ENCODE peak calls at places on chromosomes 16 and 17, in ten cellular contexts. O, N, V, I, H, D, G, B, J and A are unnamed samples.

GRCh38 chr16:49492090-49492801 is 118.6 kb downstream of the C16orf78 start:
- DNase-seq in O (peak; percentile 12), N (no peak), V (peak; percentile 87), I (peak; percentile 45), H (no peak), D (no peak), G (no peak), B (peak; percentile 92), J (peak; percentile 64), A (peak; percentile 37)

GRCh38 chr17:52106638-52107261 is 51.8 kb downstream of the CA10 start:
- DNase-seq in O (peak; percentile 55), N (no peak), V (peak; percentile 46), I (peak; percentile 18), H (no peak), D (peak; percentile 50), G (peak; percentile 16), B (peak; percentile 86), J (peak; percentile 65), A (peak; percentile 53)

GRCh38 chr17:15349119-15349518 is 7.7 kb upstream of the TEKT3 start:
- DNase-seq in O (no peak), N (no peak), V (no peak), I (no peak), H (no peak), D (no peak), G (no peak), B (no peak), J (no peak), A (no peak)

GRCh38 chr17:56023851-56024250 is 129.4 kb upstream of the ANKFN1 start:
- DNase-seq in O (no peak), N (no peak), V (no peak), I (no peak), H (no peak), D (no peak), G (no peak), B (no peak), J (no peak), A (peak; percentile 27)

GRCh38 chr17:66580178-66580577 is 254.7 kb upstream of the CACNG5 start:
- DNase-seq in O (peak; percentile 40), N (no peak), V (no peak), I (no peak), H (no peak), D (no peak), G (no peak), B (peak; percentile 71), J (no peak), A (no peak)

GRCh38 chr17:44304651-44305050 is 3.8 kb upstream of the RUNDC3A start:
- DNase-seq in O (no peak), N (no peak), V (no peak), I (no peak), H (no peak), D (peak; percentile 36), G (no peak), B (no peak), J (no peak), A (no peak)

GRCh38 chr17:28402224-28402630 is 3.8 kb downstream of the SLC46A1 start:
- DNase-seq in O (no peak), N (no peak), V (no peak), I (no peak), H (no peak), D (no peak), G (no peak), B (peak; percentile 92), J (no peak), A (no peak)

GRCh38 chr17:74194682-74195081 is 8.8 kb upstream of the RPL38 start:
- DNase-seq in O (no peak), N (no peak), V (no peak), I (no peak), H (no peak), D (no peak), G (no peak), B (peak; percentile 38), J (no peak), A (no peak)

GRCh38 chr16:6573577-6573976 is 759.1 kb upstream of the RBFOX1 start:
- DNase-seq in O (no peak), N (no peak), V (no peak), I (no peak), H (no peak), D (no peak), G (no peak), B (peak; percentile 87), J (peak; percentile 88), A (peak; percentile 8)

GRCh38 chr17:58306131-58306951 is 22.3 kb downstream of the TSPOAP1 start:
- DNase-seq in O (no peak), N (no peak), V (peak; percentile 18), I (no peak), H (no peak), D (no peak), G (no peak), B (no peak), J (no peak), A (no peak)

GRCh38 chr17:81907219-81908145 is 3.7 kb downstream of the PCYT2 start:
- DNase-seq in O (no peak), N (no peak), V (no peak), I (no peak), H (no peak), D (no peak), G (no peak), B (no peak), J (no peak), A (no peak)

GRCh38 chr17:76492989-76493501 is 8.2 kb downstream of the RHBDF2 start:
- DNase-seq in O (peak; percentile 87), N (no peak), V (peak; percentile 77), I (no peak), H (no peak), D (no peak), G (no peak), B (no peak), J (peak; percentile 69), A (peak; percentile 81)

GRCh38 chr17:55202906-55203305 is 61.9 kb upstream of the HLF start:
- DNase-seq in O (no peak), N (no peak), V (no peak), I (no peak), H (no peak), D (no peak), G (no peak), B (no peak), J (no peak), A (no peak)

GRCh38 chr17:65362826-65363225 is 198.6 kb downstream of the AXIN2 start:
- DNase-seq in O (no peak), N (no peak), V (no peak), I (no peak), H (no peak), D (peak; percentile 20), G (no peak), B (no peak), J (no peak), A (no peak)

GRCh38 chr17:73166731-73167581 is 2.1 kb downstream of the SSTR2 start:
- DNase-seq in O (no peak), N (no peak), V (peak; percentile 41), I (no peak), H (no peak), D (no peak), G (no peak), B (no peak), J (no peak), A (peak; percentile 92)

GRCh38 chr16:12362482-12363458 is 386.2 kb downstream of the SNX29 start:
- DNase-seq in O (peak; percentile 13), N (no peak), V (no peak), I (no peak), H (no peak), D (no peak), G (no peak), B (no peak), J (peak; percentile 45), A (no peak)

GRCh38 chr17:48074322-48075054 is 26.3 kb downstream of the NFE2L1 start:
- DNase-seq in O (peak; percentile 88), N (peak; percentile 19), V (peak; percentile 66), I (no peak), H (peak; percentile 62), D (peak; percentile 30), G (peak; percentile 55), B (peak; percentile 93), J (peak; percentile 82), A (peak; percentile 71)

GRCh38 chr17:39617446-39618251 is 9.1 kb upstream of the PPP1R1B start:
- DNase-seq in O (peak; percentile 57), N (peak; percentile 31), V (peak; percentile 61), I (no peak), H (peak; percentile 5), D (peak; percentile 21), G (peak; percentile 41), B (peak; percentile 80), J (peak; percentile 65), A (peak; percentile 45)

GRCh38 chr16:19294156-19294649 is 8.7 kb downstream of the CLEC19A start:
- DNase-seq in O (peak; percentile 21), N (no peak), V (peak; percentile 69), I (no peak), H (no peak), D (no peak), G (peak; percentile 28), B (no peak), J (peak; percentile 81), A (peak; percentile 84)

GRCh38 chr17:72972263-72972951 is 120.1 kb downstream of the SLC39A11 start:
- DNase-seq in O (no peak), N (no peak), V (no peak), I (no peak), H (no peak), D (peak; percentile 39), G (no peak), B (peak; percentile 37), J (no peak), A (no peak)

GRCh38 chr16:27618611-27619380 is 68.9 kb downstream of the KATNIP start:
- DNase-seq in O (no peak), N (no peak), V (no peak), I (no peak), H (no peak), D (no peak), G (no peak), B (no peak), J (no peak), A (no peak)

GRCh38 chr16:84603115-84603816 is 14.6 kb downstream of the COTL1 start:
- DNase-seq in O (peak; percentile 97), N (no peak), V (no peak), I (no peak), H (peak; percentile 85), D (no peak), G (peak; percentile 40), B (no peak), J (peak; percentile 84), A (no peak)

GRCh38 chr17:50218771-50219315 is 17.4 kb upstream of the COL1A1 start:
- DNase-seq in O (peak; percentile 92), N (no peak), V (peak; percentile 37), I (no peak), H (peak; percentile 77), D (no peak), G (no peak), B (peak; percentile 58), J (no peak), A (no peak)

GRCh38 chr17:80575057-80575875 is 30.6 kb downstream of the RPTOR start:
- DNase-seq in O (peak; percentile 89), N (peak; percentile 84), V (peak; percentile 93), I (peak; percentile 58), H (peak; percentile 22), D (no peak), G (peak; percentile 86), B (peak; percentile 98), J (peak; percentile 73), A (peak; percentile 91)

GRCh38 chr16:88478115-88478514 is 25.0 kb downstream of the ZFPM1 start:
- DNase-seq in O (no peak), N (no peak), V (no peak), I (no peak), H (no peak), D (no peak), G (peak; percentile 21), B (no peak), J (no peak), A (no peak)

GRCh38 chr16:23155445-23156049 is 6.3 kb upstream of the USP31 start:
- DNase-seq in O (peak; percentile 29), N (no peak), V (no peak), I (no peak), H (no peak), D (no peak), G (no peak), B (peak; percentile 64), J (no peak), A (no peak)

GRCh38 chr16:10923146-10923649 is 19.1 kb downstream of the DEXI start:
- DNase-seq in O (no peak), N (no peak), V (no peak), I (no peak), H (no peak), D (no peak), G (no peak), B (peak; percentile 63), J (no peak), A (no peak)

GRCh38 chr17:81576621-81577277 is 24.6 kb upstream of the FAAP100 start:
- DNase-seq in O (peak; percentile 86), N (no peak), V (no peak), I (no peak), H (no peak), D (no peak), G (no peak), B (no peak), J (no peak), A (no peak)